ENCODE peak calls at places on chromosomes 6 and 20, in ten cellular contexts. X is OCI-LY7, W is AG10803, G is pancreas, Y is tibial nerve, Z is WTC11, F is activated B cell treated with CpG ODN at 0.5 μM for 24 hours, B is A549, S is astrocyte of the spinal cord, T is RWPE1. M is an unnamed sample.

GRCh38 chr6:37052027-37052628 is 46.7 kb downstream of the FGD2 start:
- DNase-seq in W (no peak), Y (no peak), F (no peak), T (no peak), X (peak), S (no peak), G (no peak), Z (peak), B (peak), M (no peak)

GRCh38 chr20:51457281-51457932 is 85.1 kb downstream of the NFATC2 start:
- DNase-seq in F (peak), T (peak), G (peak), X (peak), S (peak), B (peak), W (peak), Y (no peak), Z (no peak), M (no peak)

GRCh38 chr6:71460933-71461332 is 172.3 kb downstream of the OGFRL1 start:
- DNase-seq in S (peak), T (no peak), F (no peak), B (no peak), X (no peak), W (peak), G (no peak), Z (no peak), Y (no peak), M (no peak)

GRCh38 chr20:16803965-16804792 is 56.0 kb downstream of the OTOR start:
- DNase-seq in X (peak), Y (peak), W (peak), S (peak), Z (peak), F (peak), T (peak), B (peak), G (peak), M (no peak)

GRCh38 chr20:12152996-12153395 is 235.3 kb downstream of the BTBD3 start:
- DNase-seq in Z (no peak), G (no peak), X (no peak), F (no peak), W (peak), B (no peak), T (no peak), S (peak), Y (no peak), M (no peak)

GRCh38 chr6:72826033-72826432 is 204.2 kb downstream of the KCNQ5 start:
- DNase-seq in W (no peak), G (no peak), Y (no peak), F (no peak), X (no peak), Z (no peak), S (no peak), T (peak), B (no peak), M (no peak)

GRCh38 chr6:89454300-89454699 is 21.3 kb downstream of the ANKRD6 start:
- DNase-seq in F (no peak), T (no peak), Z (no peak), S (no peak), X (no peak), B (no peak), Y (no peak), G (no peak), W (peak), M (no peak)

GRCh38 chr20:15675813-15676484 is 897.3 kb downstream of the KIF16B start:
- DNase-seq in F (no peak), W (no peak), B (no peak), Y (no peak), Z (no peak), T (no peak), S (no peak), X (no peak), G (no peak), M (no peak)

GRCh38 chr6:38272222-38272621 is 367.5 kb downstream of the BTBD9 start:
- DNase-seq in W (peak), F (no peak), Z (no peak), T (no peak), G (no peak), S (no peak), Y (no peak), X (no peak), B (no peak), M (no peak)

GRCh38 chr6:167118839-167119238 is 4.1 kb upstream of the CCR6 start:
- DNase-seq in Z (no peak), T (no peak), X (no peak), S (no peak), F (peak), W (no peak), B (no peak), G (no peak), Y (no peak), M (no peak)

GRCh38 chr6:167120557-167121030 is 2.3 kb upstream of the CCR6 start:
- DNase-seq in B (no peak), Y (no peak), F (no peak), W (no peak), Z (no peak), S (no peak), T (no peak), X (no peak), G (no peak), M (no peak)

GRCh38 chr6:167121471-167121870 is 1.4 kb upstream of the CCR6 start:
- DNase-seq in Z (no peak), G (no peak), W (no peak), B (no peak), F (peak), S (no peak), T (no peak), X (no peak), Y (no peak), M (no peak)

GRCh38 chr6:167118006-167118405 is 4.9 kb upstream of the CCR6 start:
- DNase-seq in S (no peak), B (no peak), F (no peak), X (no peak), W (no peak), T (no peak), Z (no peak), G (no peak), Y (no peak), M (no peak)

GRCh38 chr6:167119680-167120556 is 3.0 kb upstream of the CCR6 start:
- DNase-seq in Y (no peak), W (no peak), Z (no peak), F (peak), X (peak), G (no peak), T (no peak), S (no peak), B (no peak), M (no peak)
- TF ChIP-seq CTCF in Y (no peak), W (no peak), Z (no peak), F (no peak), X (peak), G (no peak), T (no peak), S (no peak), B (no peak), M (no peak)

DNA sequence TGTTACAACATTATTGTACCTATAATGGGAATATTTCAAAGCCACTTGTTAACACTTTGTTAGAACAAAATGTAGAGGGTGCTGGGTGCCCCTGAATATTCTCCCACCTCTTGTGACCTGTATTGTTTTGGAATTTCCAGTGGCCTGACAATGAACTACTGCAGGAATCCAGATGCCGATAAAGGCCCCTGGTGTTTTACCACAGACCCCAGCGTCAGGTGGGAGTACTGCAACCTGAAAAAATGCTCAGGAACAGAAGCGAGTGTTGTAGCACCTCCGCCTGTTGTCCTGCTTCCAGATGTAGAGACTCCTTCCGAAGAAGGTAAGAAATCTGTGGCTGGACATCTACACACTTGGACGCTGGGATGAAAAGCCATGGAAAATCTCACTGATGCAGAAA is 28.9 kb downstream of the PLG start:
- DNase-seq in S (no peak), G (no peak), B (peak), W (no peak), X (no peak), Y (no peak), T (peak), Z (peak), F (no peak), M (no peak)
- TF ChIP-seq CTCF in S (no peak), G (no peak), B (no peak), W (peak), X (peak), Y (no peak), T (peak), Z (peak), F (no peak), M (peak)

GRCh38 chr6:157980288-157981131 is 1.2 kb upstream of the SYNJ2 start:
- DNase-seq in W (no peak), F (peak), Y (no peak), X (no peak), S (no peak), B (no peak), T (no peak), G (no peak), Z (peak), M (no peak)
- TF ChIP-seq CTCF in W (no peak), F (no peak), Y (no peak), X (no peak), S (no peak), B (no peak), T (no peak), G (no peak), Z (no peak), M (no peak)

GRCh38 chr6:140909620-140910019 is 1223.1 kb upstream of the GJE1 start:
- DNase-seq in F (no peak), B (no peak), Z (no peak), X (no peak), G (no peak), T (no peak), W (no peak), S (no peak), Y (no peak), M (no peak)

GRCh38 chr6:140912686-140913085 is 1220.0 kb upstream of the GJE1 start:
- DNase-seq in T (no peak), Y (no peak), Z (no peak), S (no peak), B (no peak), W (no peak), G (no peak), X (no peak), F (no peak), M (no peak)

GRCh38 chr6:140915001-140915950 is 1217.4 kb upstream of the GJE1 start:
- DNase-seq in X (no peak), B (no peak), T (no peak), F (no peak), W (peak), Y (no peak), G (no peak), S (no peak), Z (no peak), M (no peak)
- TF ChIP-seq CTCF in X (peak), B (no peak), T (no peak), F (no peak), W (peak), Y (no peak), G (no peak), S (no peak), Z (no peak), M (peak)

GRCh38 chr6:12014027-12014872 is 2.1 kb downstream of the HIVEP1 start:
- DNase-seq in X (no peak), Y (no peak), B (peak), T (no peak), S (peak), W (peak), G (no peak), F (no peak), Z (no peak), M (no peak)
- TF ChIP-seq CTCF in X (no peak), Y (no peak), B (no peak), T (no peak), S (no peak), W (no peak), G (no peak), F (no peak), Z (no peak), M (no peak)